ENCODE peak calls at places on chromosomes 4 and X, in four cellular contexts. S, Z, L and X are unnamed samples.

GRCh38 chr4:128686810-128687209 is 122.7 kb upstream of the JADE1 start:
- DNase-seq in S (no peak), Z (no peak), L (no peak), X (no peak)

GRCh38 chr4:56321246-56321645 is 66.0 kb downstream of the AASDH start:
- DNase-seq in S (no peak), Z (no peak), L (no peak), X (no peak)

GRCh38 chr4:185143596-185143969 is 517 bp downstream of the SLC25A4 start:
- DNase-seq in S (no peak), Z (peak), L (no peak), X (peak)

GRCh38 chrX:63513825-63514574 is 162.9 kb upstream of the SPIN4 start:
- DNase-seq in S (no peak), Z (no peak), L (no peak), X (no peak)

GRCh38 chr4:10655968-10656367 is 28.6 kb downstream of the CLNK start:
- DNase-seq in S (no peak), Z (no peak), L (no peak), X (no peak)

GRCh38 chrX:25049347-25049746 is 33.6 kb upstream of the ARX start:
- DNase-seq in S (no peak), Z (no peak), L (no peak), X (no peak)

GRCh38 chrX:138885886-138886285 is 174.4 kb upstream of the FGF13 start:
- DNase-seq in S (no peak), Z (no peak), L (no peak), X (no peak)

GRCh38 chrX:101287402-101287801 is 3.7 kb downstream of the TAF7L start:
- DNase-seq in S (peak), Z (peak), L (peak), X (peak)

GRCh38 chr4:81906905-81907304 is 435.2 kb upstream of the RASGEF1B start:
- DNase-seq in S (no peak), Z (no peak), L (no peak), X (no peak)

GRCh38 chrX:150692837-150693781 is at the start of gene MTMR1:
- DNase-seq in S (peak), Z (no peak), L (no peak), X (peak)

GRCh38 chrX:6989858-6990257 is 157.7 kb upstream of the STS start:
- DNase-seq in S (no peak), Z (no peak), L (no peak), X (no peak)

GRCh38 chr4:155807021-155807420 is 48.2 kb downstream of the GUCY1B1 start:
- DNase-seq in S (no peak), Z (no peak), L (no peak), X (no peak)

GRCh38 chr4:128551280-128551679 is 258.2 kb upstream of the JADE1 start:
- DNase-seq in S (no peak), Z (no peak), L (no peak), X (no peak)

GRCh38 chr4:25088342-25088952 is 57.7 kb upstream of the LGI2 start:
- DNase-seq in S (peak), Z (no peak), L (no peak), X (peak)

GRCh38 chr4:187294861-187295260 is 571.2 kb upstream of the FAT1 start:
- DNase-seq in S (no peak), Z (no peak), L (no peak), X (no peak)

GRCh38 chrX:153539171-153539978 is 21.9 kb downstream of the ATP2B3 start:
- DNase-seq in S (peak), Z (peak), L (no peak), X (peak)

GRCh38 chr4:2168469-2169319 is 73.2 kb downstream of the HAUS3 start:
- DNase-seq in S (no peak), Z (no peak), L (no peak), X (no peak)

GRCh38 chr4:78033859-78034258 is 23.3 kb upstream of the FRAS1 start:
- DNase-seq in S (no peak), Z (no peak), L (no peak), X (no peak)

GRCh38 chrX:77640702-77641101 is 145.3 kb downstream of the ATRX start:
- DNase-seq in S (no peak), Z (no peak), L (peak), X (no peak)

GRCh38 chrX:136273986-136274385 is 22.8 kb upstream of the MAP7D3 start:
- DNase-seq in S (no peak), Z (no peak), L (no peak), X (no peak)

GRCh38 chr4:53003959-53004358 is 141.8 kb downstream of the RASL11B start:
- DNase-seq in S (no peak), Z (no peak), L (no peak), X (no peak)

GRCh38 chrX:17519349-17519748 is 144.3 kb downstream of the NHS start:
- DNase-seq in S (no peak), Z (no peak), L (no peak), X (no peak)

GRCh38 chrX:40169193-40170086 is 71.7 kb upstream of the BCOR start:
- DNase-seq in S (peak), Z (peak), L (no peak), X (no peak)

GRCh38 chr4:10164877-10165283 is 48.3 kb upstream of the WDR1 start:
- DNase-seq in S (peak), Z (peak), L (no peak), X (peak)

GRCh38 chr4:146370841-146371240 is 150.9 kb downstream of the SLC10A7 start:
- DNase-seq in S (no peak), Z (no peak), L (no peak), X (no peak)

GRCh38 chr4:159267940-159268327 is 165.1 kb downstream of the RAPGEF2 start:
- DNase-seq in S (no peak), Z (no peak), L (no peak), X (no peak)

GRCh38 chr4:154616287-154616686 is 3.8 kb upstream of the FGG start:
- DNase-seq in S (no peak), Z (no peak), L (no peak), X (no peak)

GRCh38 chrX:68894513-68895338 is 65.9 kb downstream of the EFNB1 start:
- DNase-seq in S (peak), Z (no peak), L (no peak), X (no peak)

GRCh38 chr4:159191989-159192388 is 89.1 kb downstream of the RAPGEF2 start:
- DNase-seq in S (peak), Z (peak), L (no peak), X (peak)

GRCh38 chr4:163251204-163251603 is 81.2 kb downstream of the NPY1R start:
- DNase-seq in S (no peak), Z (peak), L (no peak), X (peak)

GRCh38 chr4:154743683-154744340 is at the start of gene LRAT:
- DNase-seq in S (peak), Z (no peak), L (no peak), X (peak)

GRCh38 chrX:150680974-150681373 is 12.2 kb upstream of the MTMR1 start:
- DNase-seq in S (no peak), Z (peak), L (no peak), X (peak)

GRCh38 chrX:19121898-19122640 is at the start of gene ADGRG2:
- DNase-seq in S (no peak), Z (no peak), L (no peak), X (peak)

GRCh38 chrX:13371191-13371590 is 51.3 kb upstream of the ATXN3L start:
- DNase-seq in S (no peak), Z (no peak), L (no peak), X (no peak)

GRCh38 chrX:13372203-13372980 is 52.5 kb upstream of the ATXN3L start:
- DNase-seq in S (no peak), Z (no peak), L (no peak), X (no peak)

GRCh38 chrX:13374364-13374763 is 54.5 kb upstream of the ATXN3L start:
- DNase-seq in S (no peak), Z (no peak), L (no peak), X (no peak)

GRCh38 chrX:13373807-13374187 is 53.9 kb upstream of the ATXN3L start:
- DNase-seq in S (no peak), Z (no peak), L (no peak), X (no peak)

GRCh38 chrX:13373027-13373806 is 53.4 kb upstream of the ATXN3L start:
- DNase-seq in S (no peak), Z (no peak), L (no peak), X (no peak)
- TF ChIP-seq TARDBP in S (no peak), Z (no peak), L (no peak), X (no peak)

GRCh38 chr4:134747108-134747805 is 545.7 kb upstream of the PABPC4L start:
- DNase-seq in S (no peak), Z (peak), L (no peak), X (no peak)
- TF ChIP-seq TARDBP in S (no peak), Z (no peak), L (no peak), X (no peak)

DNA sequence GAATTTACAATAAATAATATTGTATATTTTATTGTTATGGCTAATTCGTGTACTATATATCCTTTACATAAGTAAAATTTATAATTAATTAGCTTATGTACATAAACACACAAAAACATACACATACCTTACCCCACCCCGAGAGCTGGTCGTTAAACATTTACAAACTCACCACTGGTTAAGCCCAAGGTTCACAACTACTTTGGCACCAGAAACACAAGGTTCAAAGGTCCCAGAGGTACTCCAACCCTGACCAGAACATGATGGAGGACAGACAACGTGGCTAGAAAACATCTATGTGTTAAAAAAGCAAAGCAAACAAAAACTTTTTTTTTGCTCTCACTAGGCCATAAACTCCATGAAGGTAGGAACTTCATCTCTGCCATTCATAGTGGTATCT is 37.7 kb downstream of the SLC25A5 start:
- DNase-seq in S (no peak), Z (peak), L (no peak), X (no peak)
- TF ChIP-seq TARDBP in S (no peak), Z (no peak), L (no peak), X (no peak)

DNA sequence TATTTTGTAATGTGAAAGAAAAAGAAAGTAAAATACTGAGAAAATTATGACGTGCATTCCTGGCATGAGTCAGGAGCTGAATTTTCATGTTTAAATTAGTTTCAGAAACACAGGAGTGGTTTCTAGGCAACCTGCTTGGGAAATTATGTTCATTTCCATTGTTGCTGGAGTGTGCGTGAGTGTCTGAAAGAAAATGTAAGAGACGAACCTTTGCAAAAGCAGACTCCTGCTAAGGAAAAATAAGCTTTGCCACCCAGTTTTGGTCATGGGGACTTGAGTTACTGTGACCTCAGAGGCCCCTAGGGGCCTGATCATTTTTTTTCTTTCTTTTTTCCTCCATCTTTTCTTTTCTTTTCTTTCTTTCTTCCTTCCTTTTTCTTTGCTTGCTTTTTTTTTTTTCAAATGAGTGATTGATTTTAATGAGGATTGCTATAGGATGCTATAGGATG is 18.8 kb upstream of the CHRNA9 start:
- DNase-seq in S (no peak), Z (no peak), L (peak), X (no peak)
- TF ChIP-seq TARDBP in S (no peak), Z (no peak), L (no peak), X (no peak)